ENCODE peak calls at places on chromosome 2, in seven cellular contexts. Q, Y, P, W, B, J and E are unnamed samples.

GRCh38 chr2:69789129-69789528 is 40.3 kb upstream of the GMCL1 start:
- DNase-seq in Q (no peak), Y (no peak), P (no peak), W (peak; percentile 17), B (peak; percentile 91), J (no peak), E (no peak)

GRCh38 chr2:23618696-23619530 is 233.9 kb downstream of the KLHL29 start:
- DNase-seq in Q (no peak), Y (no peak), P (no peak), W (no peak), B (no peak), J (no peak), E (no peak)

GRCh38 chr2:133130548-133131246 is 437.6 kb downstream of the NCKAP5 start:
- DNase-seq in Q (no peak), Y (no peak), P (no peak), W (no peak), B (peak; percentile 9), J (no peak), E (no peak)

GRCh38 chr2:65299246-65299645 is 71.6 kb downstream of the ACTR2 start:
- DNase-seq in Q (no peak), Y (no peak), P (no peak), W (no peak), B (no peak), J (no peak), E (no peak)

GRCh38 chr2:171056307-171056706 is 104.4 kb downstream of the TLK1 start:
- DNase-seq in Q (no peak), Y (no peak), P (no peak), W (no peak), B (no peak), J (no peak), E (no peak)

GRCh38 chr2:110876167-110876999 is 144.0 kb downstream of the ACOXL start:
- DNase-seq in Q (no peak), Y (no peak), P (no peak), W (no peak), B (no peak), J (no peak), E (no peak)

GRCh38 chr2:569681-570080 is 107.5 kb downstream of the TMEM18 start:
- DNase-seq in Q (no peak), Y (no peak), P (no peak), W (no peak), B (no peak), J (no peak), E (no peak)

GRCh38 chr2:231674587-231675334 is 33.6 kb upstream of the PTMA start:
- DNase-seq in Q (no peak), Y (peak; percentile 85), P (peak; percentile 71), W (peak; percentile 70), B (peak; percentile 70), J (peak; percentile 74), E (peak; percentile 68)

GRCh38 chr2:52558265-52558664 is 1209.3 kb upstream of the CHAC2 start:
- DNase-seq in Q (no peak), Y (no peak), P (no peak), W (no peak), B (no peak), J (no peak), E (no peak)

GRCh38 chr2:200405599-200406298 is 99.3 kb downstream of the SPATS2L start:
- DNase-seq in Q (peak; percentile 93), Y (peak; percentile 51), P (no peak), W (no peak), B (peak; percentile 92), J (no peak), E (no peak)

GRCh38 chr2:237731663-237732062 is 66.9 kb upstream of the RBM44 start:
- DNase-seq in Q (peak; percentile 23), Y (no peak), P (no peak), W (peak; percentile 71), B (peak; percentile 74), J (no peak), E (no peak)

GRCh38 chr2:121831841-121832240 is 76.4 kb downstream of the TSN start:
- DNase-seq in Q (no peak), Y (no peak), P (peak; percentile 81), W (no peak), B (no peak), J (no peak), E (no peak)

GRCh38 chr2:5325523-5325922 is 366.7 kb upstream of the SOX11 start:
- DNase-seq in Q (no peak), Y (no peak), P (no peak), W (no peak), B (no peak), J (no peak), E (no peak)

DNA sequence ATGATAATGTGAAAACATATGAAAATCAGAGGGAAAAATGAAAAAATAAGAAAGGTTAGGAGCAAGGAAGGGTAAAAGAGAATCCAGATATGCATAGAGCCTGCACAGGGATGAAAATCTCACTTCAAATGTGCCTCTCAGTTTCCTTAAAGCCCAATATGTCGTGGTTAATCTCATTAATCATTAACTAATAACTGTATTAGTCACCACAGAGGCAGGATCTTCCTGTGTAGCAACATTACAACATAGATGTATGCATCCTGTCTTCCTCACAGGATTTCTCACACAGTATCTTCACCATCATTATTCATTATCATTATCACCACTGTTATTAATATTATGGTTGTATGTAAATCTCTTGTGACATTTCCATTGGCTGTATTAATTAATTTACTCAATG is 361.2 kb upstream of the SOX11 start:
- DNase-seq in Q (no peak), Y (no peak), P (no peak), W (no peak), B (no peak), J (no peak), E (no peak)
- H3K9me3 ChIP-seq in Q (peaks cover 23% of the 10 kb centered on the region), Y (no peaks in the 10 kb centered on the region), P (no peaks in the 10 kb centered on the region), W (no peaks in the 10 kb centered on the region), B (peaks cover 15% of the 10 kb centered on the region), J (no peaks in the 10 kb centered on the region), E (no peaks in the 10 kb centered on the region)

GRCh38 chr2:63023444-63023843 is 27.2 kb upstream of the OTX1 start:
- DNase-seq in Q (peak; percentile 54), Y (no peak), P (no peak), W (no peak), B (peak; percentile 73), J (no peak), E (no peak)
- TF ChIP-seq CTCF in Q (peak; percentile 40), Y (no peak), P (no peak), W (peak; percentile 24), B (peak; percentile 50), J (no peak), E (no peak)

GRCh38 chr2:45004569-45005181 is 4.6 kb downstream of the SIX2 start:
- DNase-seq in Q (no peak), Y (no peak), P (no peak), W (no peak), B (no peak), J (no peak), E (no peak)

GRCh38 chr2:45003586-45004568 is 5.4 kb downstream of the SIX2 start:
- DNase-seq in Q (no peak), Y (no peak), P (no peak), W (no peak), B (no peak), J (no peak), E (no peak)

GRCh38 chr2:45001629-45002385 is 7.4 kb downstream of the SIX2 start:
- DNase-seq in Q (no peak), Y (no peak), P (no peak), W (no peak), B (no peak), J (no peak), E (no peak)

GRCh38 chr2:45000921-45001628 is 8.2 kb downstream of the SIX2 start:
- DNase-seq in Q (no peak), Y (no peak), P (no peak), W (no peak), B (no peak), J (no peak), E (no peak)

GRCh38 chr2:45002661-45003210 is 6.5 kb downstream of the SIX2 start:
- DNase-seq in Q (no peak), Y (no peak), P (no peak), W (no peak), B (no peak), J (no peak), E (no peak)
- H3K9me3 ChIP-seq in Q (no peaks in the 10 kb centered on the region), Y (no peaks in the 10 kb centered on the region), P (no peaks in the 10 kb centered on the region), W (no peaks in the 10 kb centered on the region), B (peaks cover 2% of the 10 kb centered on the region), J (no peaks in the 10 kb centered on the region), E (no peaks in the 10 kb centered on the region)

GRCh38 chr2:96551605-96552283 is 15.2 kb downstream of the ARID5A start:
- DNase-seq in Q (no peak), Y (no peak), P (no peak), W (no peak), B (no peak), J (no peak), E (no peak)

GRCh38 chr2:96548558-96549465 is 12.3 kb downstream of the ARID5A start:
- DNase-seq in Q (no peak), Y (no peak), P (no peak), W (no peak), B (no peak), J (no peak), E (no peak)

GRCh38 chr2:96550787-96551604 is 14.4 kb downstream of the ARID5A start:
- DNase-seq in Q (no peak), Y (peak; percentile 17), P (no peak), W (no peak), B (no peak), J (no peak), E (no peak)

GRCh38 chr2:96549466-96549785 is 12.9 kb downstream of the ARID5A start:
- DNase-seq in Q (no peak), Y (no peak), P (no peak), W (no peak), B (no peak), J (peak; percentile 22), E (no peak)

GRCh38 chr2:96549967-96550786 is 13.6 kb downstream of the ARID5A start:
- DNase-seq in Q (peak; percentile 67), Y (peak; percentile 74), P (no peak), W (peak; percentile 70), B (peak; percentile 84), J (no peak), E (peak; percentile 86)
- TF ChIP-seq CTCF in Q (no peak), Y (peak; percentile 65), P (peak; percentile 41), W (peak; percentile 27), B (peak; percentile 97), J (no peak), E (no peak)

DNA sequence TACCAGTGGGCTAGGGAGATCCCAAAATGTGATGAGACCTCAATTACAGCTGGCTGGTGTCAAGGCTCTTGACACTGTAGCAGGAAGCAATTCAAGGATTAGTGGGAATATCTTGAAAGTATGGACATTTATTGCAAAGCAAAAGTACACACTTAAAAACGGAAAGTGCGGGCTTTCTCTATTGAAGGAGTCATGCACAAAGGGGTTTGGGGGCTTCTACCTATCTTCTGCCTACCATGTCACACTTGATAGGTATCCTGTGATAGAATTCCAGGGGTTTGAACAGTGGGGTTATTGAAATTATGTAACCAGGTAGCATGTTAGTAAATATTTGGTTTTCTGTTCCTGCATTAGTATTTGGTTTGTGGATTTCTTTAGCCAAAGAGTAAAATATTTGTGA is 1652.1 kb upstream of the DDX18 start:
- DNase-seq in Q (no peak), Y (no peak), P (no peak), W (no peak), B (no peak), J (no peak), E (no peak)
- H3K9me3 ChIP-seq in Q (peaks cover 25% of the 10 kb centered on the region), Y (no peaks in the 10 kb centered on the region), P (no peaks in the 10 kb centered on the region), W (no peaks in the 10 kb centered on the region), B (peaks cover 3% of the 10 kb centered on the region), J (peaks cover 31% of the 10 kb centered on the region), E (peaks cover 58% of the 10 kb centered on the region)